ENCODE peak calls at places on chromosomes 13 and 19, in five cellular contexts. A is activated naive CD8-positive, alpha-beta T cell treated with anti-CD3 and anti-CD28 coated beads for 36 hours; Y is RWPE1; B is fibroblast of pulmonary artery; F is lower lobe of right lung. Z is an unnamed sample.

GRCh38 chr13:61727714-61728275 is 312.1 kb upstream of the PCDH20 start:
- DNase-seq in F (no peak), Y (peak), A (no peak), B (peak), Z (peak)

GRCh38 chr13:112575680-112576079 is 12.3 kb downstream of the TUBGCP3 start:
- DNase-seq in A (no peak), B (peak), Y (no peak), F (no peak), Z (peak)

GRCh38 chr19:32453736-32454135 is 48.2 kb downstream of the DPY19L3 start:
- DNase-seq in A (no peak), F (no peak), B (peak), Y (no peak), Z (no peak)

GRCh38 chr19:41804327-41804726 is 7.9 kb downstream of the CEACAM3 start:
- DNase-seq in F (no peak), B (no peak), A (no peak), Y (no peak), Z (no peak)

GRCh38 chr19:2274937-2275535 is 6.9 kb downstream of the PEAK3 start:
- DNase-seq in B (peak), A (peak), Y (peak), F (peak), Z (peak)

GRCh38 chr19:40716031-40716654 is 543 bp downstream of the COQ8B start:
- DNase-seq in A (peak), B (no peak), Y (peak), F (no peak), Z (no peak)

GRCh38 chr19:18141031-18141430 is 11.9 kb upstream of the PIK3R2 start:
- DNase-seq in Y (no peak), A (no peak), B (no peak), F (no peak), Z (no peak)

GRCh38 chr13:66887088-66887487 is 343.0 kb downstream of the PCDH9 start:
- DNase-seq in F (no peak), A (no peak), B (peak), Y (no peak), Z (peak)

GRCh38 chr13:111919286-111919685 is 147.7 kb upstream of the SOX1 start:
- DNase-seq in Y (no peak), F (no peak), A (no peak), B (no peak), Z (no peak)

GRCh38 chr13:112452380-112453206 is 76.4 kb downstream of the SPACA7 start:
- DNase-seq in F (no peak), B (no peak), Y (no peak), A (no peak), Z (no peak)

GRCh38 chr19:38037151-38037611 is 130.2 kb downstream of the SIPA1L3 start:
- DNase-seq in A (no peak), F (no peak), Y (no peak), B (no peak), Z (no peak)

GRCh38 chr19:19575411-19575810 is 37.3 kb downstream of the CILP2 start:
- DNase-seq in Y (no peak), A (no peak), F (no peak), B (no peak), Z (no peak)

GRCh38 chr13:94595006-94595942 is 678 bp downstream of the TGDS start:
- DNase-seq in F (no peak), A (peak), B (peak), Y (peak), Z (no peak)

GRCh38 chr13:74868044-74868443 is 613.9 kb downstream of the TBC1D4 start:
- DNase-seq in A (no peak), Y (peak), F (no peak), B (no peak), Z (peak)

GRCh38 chr13:66501187-66501586 is 728.9 kb downstream of the PCDH9 start:
- DNase-seq in A (no peak), Y (no peak), F (no peak), B (peak), Z (peak)

GRCh38 chr19:2309734-2310362 is 1.9 kb upstream of the LINGO3 start:
- DNase-seq in A (no peak), Y (no peak), B (peak), F (no peak), Z (peak)

GRCh38 chr19:46604781-46605355 is 3.7 kb downstream of the CALM3 start:
- DNase-seq in B (no peak), Y (no peak), A (no peak), F (peak), Z (no peak)

GRCh38 chr13:60617863-60618733 is 221.1 kb downstream of the TDRD3 start:
- DNase-seq in B (peak), F (no peak), A (no peak), Y (peak), Z (peak)

GRCh38 chr19:33080761-33081681 is at the start of gene GPATCH1:
- DNase-seq in B (peak), Y (peak), F (peak), A (peak), Z (peak)

GRCh38 chr19:9009431-9009830 is 778 bp downstream of the MUC16 start:
- DNase-seq in Y (no peak), A (no peak), B (no peak), F (no peak), Z (no peak)

GRCh38 chr13:113995051-113995601 is 21.2 kb upstream of the C13orf46 start:
- DNase-seq in A (no peak), B (no peak), F (peak), Y (no peak), Z (no peak)

GRCh38 chr13:110560606-110561334 is 752 bp downstream of the RAB20 start:
- DNase-seq in F (no peak), B (peak), A (peak), Y (peak), Z (no peak)

GRCh38 chr19:9741476-9742171 is 26.9 kb downstream of the ZNF846 start:
- DNase-seq in F (no peak), Y (peak), A (no peak), B (no peak), Z (no peak)

GRCh38 chr13:41645313-41645712 is 188.0 kb downstream of the RGCC start:
- DNase-seq in F (peak), Y (peak), A (no peak), B (peak), Z (peak)

GRCh38 chr19:18543814-18544475 is 572 bp upstream of the FKBP8 start:
- DNase-seq in Y (peak), F (peak), B (peak), A (peak), Z (peak)

GRCh38 chr13:22114630-22115311 is 443.9 kb downstream of the FGF9 start:
- DNase-seq in B (no peak), A (peak), Y (no peak), F (peak), Z (no peak)

GRCh38 chr19:39342647-39343305 is 555 bp downstream of the SAMD4B start:
- DNase-seq in B (no peak), Y (no peak), F (peak), A (no peak), Z (no peak)

GRCh38 chr13:79361299-79361698 is 44.8 kb downstream of the RBM26 start:
- DNase-seq in A (no peak), B (no peak), F (no peak), Y (no peak), Z (no peak)

GRCh38 chr13:75308222-75308621 is 173.7 kb downstream of the TBC1D4 start:
- DNase-seq in B (no peak), A (peak), F (no peak), Y (no peak), Z (no peak)

GRCh38 chr19:15629003-15629880 is 11.5 kb upstream of the CYP4F3 start:
- DNase-seq in A (peak), Y (peak), B (peak), F (peak), Z (peak)

GRCh38 chr13:109781384-109782065 is 4.9 kb downstream of the IRS2 start:
- DNase-seq in B (no peak), F (no peak), Y (no peak), A (no peak), Z (no peak)

GRCh38 chr19:55322495-55322894 is 2.6 kb downstream of the TMEM150B start:
- DNase-seq in B (no peak), A (no peak), Y (no peak), F (no peak), Z (no peak)

GRCh38 chr19:2043269-2043641 is 7.8 kb downstream of the MKNK2 start:
- DNase-seq in F (peak), B (no peak), Y (no peak), A (no peak), Z (no peak)

GRCh38 chr13:44107357-44108121 is 227.8 kb downstream of the LACC1 start:
- DNase-seq in A (no peak), Y (peak), F (no peak), B (no peak), Z (no peak)

GRCh38 chr19:38059897-38060296 is 152.9 kb downstream of the SIPA1L3 start:
- DNase-seq in A (no peak), B (peak), Y (no peak), F (no peak), Z (no peak)

GRCh38 chr19:49441210-49441959 is at the start of gene SLC17A7:
- DNase-seq in A (peak), B (no peak), Y (peak), F (no peak), Z (no peak)

GRCh38 chr13:48588120-48588519 is 55.2 kb upstream of the RCBTB2 start:
- DNase-seq in A (no peak), F (no peak), Y (no peak), B (no peak), Z (no peak)

GRCh38 chr13:112510002-112510780 is 77.8 kb downstream of the TUBGCP3 start:
- DNase-seq in A (no peak), F (peak), B (peak), Y (peak), Z (peak)

GRCh38 chr13:31514932-31515331 is 224.4 kb upstream of the RXFP2 start:
- DNase-seq in F (no peak), A (no peak), B (no peak), Y (no peak), Z (no peak)

GRCh38 chr19:38915329-38916321 is 3.6 kb upstream of the CCER2 start:
- DNase-seq in F (peak), A (no peak), B (no peak), Y (no peak), Z (no peak)